ENCODE peak calls at places on chromosomes 12 and 14, in four cellular contexts. X is ELF-1, F is caudate nucleus, P is nucleus accumbens. H is an unnamed sample.

GRCh38 chr14:64123241-64123956 is 170.8 kb downstream of the ESR2 start:
- DNase-seq in X (no peak), P (no peak), F (no peak), H (no peak)

GRCh38 chr14:88452231-88452630 is 66.8 kb downstream of the SPATA7 start:
- DNase-seq in F (no peak), P (no peak), X (no peak), H (no peak)

GRCh38 chr14:76077340-76077739 is 74.4 kb upstream of the GPATCH2L start:
- DNase-seq in X (no peak), P (no peak), F (no peak), H (no peak)

GRCh38 chr12:5429741-5430557 is 2.0 kb upstream of the NTF3 start:
- DNase-seq in F (no peak), P (no peak), X (peak), H (no peak)

GRCh38 chr12:3540387-3541320 is 49.7 kb downstream of the PRMT8 start:
- DNase-seq in X (peak), P (no peak), F (no peak), H (no peak)

GRCh38 chr12:94684416-94684815 is 34.1 kb upstream of the TMCC3 start:
- DNase-seq in X (no peak), P (no peak), F (no peak), H (no peak)

GRCh38 chr14:53613404-53614253 is 343.0 kb downstream of the BMP4 start:
- DNase-seq in F (no peak), X (peak), P (no peak), H (no peak)

GRCh38 chr14:23636317-23637211 is at the start of gene DHRS2:
- DNase-seq in F (no peak), X (peak), P (no peak), H (no peak)

GRCh38 chr12:99553461-99553860 is 94.1 kb upstream of the GARIN6 start:
- DNase-seq in F (no peak), X (no peak), P (no peak), H (no peak)

GRCh38 chr12:32455607-32456063 is 56.3 kb downstream of the FGD4 start:
- DNase-seq in X (no peak), P (no peak), F (no peak), H (peak)

GRCh38 chr14:105378873-105379685 is 19.3 kb upstream of the TEX22 start:
- DNase-seq in P (no peak), X (peak), F (no peak), H (no peak)

GRCh38 chr14:105700622-105701288 is 174.4 kb downstream of the TMEM121 start:
- DNase-seq in F (no peak), P (no peak), X (peak), H (no peak)

GRCh38 chr14:22650046-22650739 is 6.0 kb upstream of the OR6J1 start:
- DNase-seq in P (no peak), F (no peak), X (no peak), H (no peak)

GRCh38 chr12:39239484-39240143 is 203.3 kb downstream of the KIF21A start:
- DNase-seq in P (no peak), X (no peak), F (no peak), H (no peak)

GRCh38 chr12:168763-169525 is 45.0 kb downstream of the SLC6A12 start:
- DNase-seq in F (no peak), P (no peak), X (no peak), H (no peak)

GRCh38 chr14:97874394-97874793 is 1077.2 kb downstream of the VRK1 start:
- DNase-seq in X (no peak), F (no peak), P (no peak), H (no peak)

GRCh38 chr12:84637926-84638325 is 274.7 kb downstream of the SLC6A15 start:
- DNase-seq in X (no peak), P (no peak), F (no peak), H (no peak)

GRCh38 chr14:65723348-65723747 is 310.8 kb downstream of the FUT8 start:
- DNase-seq in X (no peak), P (no peak), F (no peak), H (no peak)

GRCh38 chr14:74532246-74532645 is 38.7 kb downstream of the ISCA2 start:
- DNase-seq in X (no peak), P (no peak), F (no peak), H (no peak)

GRCh38 chr14:50830932-50831703 is at the start of gene NIN:
- DNase-seq in X (peak), F (peak), P (peak), H (peak)

GRCh38 chr12:29304388-29304787 is 76.6 kb downstream of the ERGIC2 start:
- DNase-seq in P (no peak), X (no peak), F (no peak), H (no peak)

GRCh38 chr12:113057565-113058485 is 1.3 kb downstream of the DTX1 start:
- DNase-seq in P (no peak), X (no peak), F (no peak), H (no peak)

GRCh38 chr14:91835197-91835919 is 32.0 kb downstream of the TC2N start:
- DNase-seq in P (no peak), F (no peak), X (no peak), H (no peak)

GRCh38 chr14:75182820-75183219 is 6.4 kb upstream of the TMED10 start:
- DNase-seq in F (no peak), X (no peak), P (no peak), H (no peak)

GRCh38 chr14:105420141-105420975 is 731 bp downstream of the MTA1 start:
- DNase-seq in X (no peak), F (no peak), P (no peak), H (peak)

GRCh38 chr14:90811641-90812040 is 4.6 kb downstream of the TTC7B start:
- DNase-seq in F (no peak), X (no peak), P (no peak), H (no peak)

GRCh38 chr12:60684988-60685655 is 1089.3 kb downstream of the SLC16A7 start:
- DNase-seq in F (no peak), P (no peak), X (no peak), H (no peak)

GRCh38 chr12:109900752-109901580 is 892 bp downstream of the TCHP start:
- DNase-seq in F (peak), X (peak), P (no peak), H (peak)

GRCh38 chr14:73712540-73713141 is 1.5 kb downstream of the PNMA1 start:
- DNase-seq in X (peak), P (no peak), F (peak), H (peak)

GRCh38 chr14:23544511-23545447 is 6.8 kb downstream of the ZFHX2 start:
- DNase-seq in X (peak), F (no peak), P (no peak), H (no peak)

GRCh38 chr12:47741340-47741703 is 16.0 kb upstream of the ENDOU start:
- DNase-seq in F (peak), X (no peak), P (peak), H (peak)

GRCh38 chr12:115790526-115790925 is 487.0 kb downstream of the MED13L start:
- DNase-seq in F (no peak), X (no peak), P (no peak), H (no peak)

GRCh38 chr12:85947286-85947685 is 73.2 kb downstream of the NTS start:
- DNase-seq in P (no peak), F (no peak), X (no peak), H (no peak)

H was measured in frontal cortex.